ENCODE peak calls at places on chromosome 12, in six cellular contexts. B, I, Y, Z, O and L are unnamed samples.

GRCh38 chr12:43742106-43742505 is 16.5 kb downstream of the PUS7L start:
- DNase-seq in B (no peak), I (no peak), Y (no peak), Z (peak), O (peak), L (peak)

GRCh38 chr12:52082026-52082667 is 2.6 kb downstream of the SMIM41 start:
- DNase-seq in B (no peak), I (peak), Y (no peak), Z (peak), O (peak), L (no peak)

GRCh38 chr12:14710632-14711324 is 14.4 kb upstream of the GUCY2C start:
- DNase-seq in B (peak), I (no peak), Y (no peak), Z (peak), O (no peak), L (no peak)

GRCh38 chr12:3041558-3042164 is 35.5 kb upstream of the TSPAN9 start:
- DNase-seq in B (peak), I (peak), Y (peak), Z (peak), O (peak), L (peak)

GRCh38 chr12:66438601-66439000 is 136.3 kb downstream of the HELB start:
- DNase-seq in B (peak), I (no peak), Y (no peak), Z (peak), O (peak), L (peak)

GRCh38 chr12:19945559-19946485 is 422.5 kb upstream of the PDE3A start:
- DNase-seq in B (no peak), I (no peak), Y (no peak), Z (peak), O (peak), L (peak)

GRCh38 chr12:95601091-95601490 is 49.8 kb upstream of the USP44 start:
- DNase-seq in B (no peak), I (no peak), Y (no peak), Z (no peak), O (no peak), L (no peak)

GRCh38 chr12:50322196-50322595 is 38.9 kb upstream of the LIMA1 start:
- DNase-seq in B (no peak), I (no peak), Y (no peak), Z (no peak), O (no peak), L (peak)

GRCh38 chr12:127339065-127339464 is 927.9 kb upstream of the TMEM132C start:
- DNase-seq in B (no peak), I (no peak), Y (no peak), Z (no peak), O (no peak), L (no peak)

GRCh38 chr12:74747305-74747704 is 209.7 kb downstream of the ATXN7L3B start:
- DNase-seq in B (peak), I (no peak), Y (no peak), Z (no peak), O (peak), L (peak)

GRCh38 chr12:66735275-66735674 is 56.4 kb upstream of the GRIP1 start:
- DNase-seq in B (no peak), I (no peak), Y (no peak), Z (no peak), O (no peak), L (no peak)

GRCh38 chr12:6288235-6288634 is 22.2 kb upstream of the PLEKHG6 start:
- DNase-seq in B (no peak), I (no peak), Y (no peak), Z (peak), O (peak), L (peak)

GRCh38 chr12:89183985-89184435 is 168.3 kb downstream of the DUSP6 start:
- DNase-seq in B (no peak), I (no peak), Y (no peak), Z (peak), O (peak), L (peak)

GRCh38 chr12:10243803-10244520 is 31.3 kb downstream of the GABARAPL1 start:
- DNase-seq in B (no peak), I (no peak), Y (no peak), Z (no peak), O (no peak), L (no peak)

GRCh38 chr12:10362828-10363664 is 26.8 kb downstream of the KLRK1 start:
- DNase-seq in B (peak), I (no peak), Y (no peak), Z (peak), O (no peak), L (no peak)

GRCh38 chr12:3718100-3718499 is 34.8 kb downstream of the CRACR2A start:
- DNase-seq in B (no peak), I (no peak), Y (no peak), Z (no peak), O (no peak), L (no peak)

GRCh38 chr12:71954861-71955260 is 16.2 kb downstream of the TPH2 start:
- DNase-seq in B (no peak), I (no peak), Y (no peak), Z (no peak), O (no peak), L (no peak)

GRCh38 chr12:121769297-121769830 is 24.1 kb downstream of the RHOF start:
- DNase-seq in B (no peak), I (no peak), Y (no peak), Z (no peak), O (no peak), L (no peak)

GRCh38 chr12:111766608-111767361 is at the start of gene ALDH2:
- DNase-seq in B (peak), I (peak), Y (peak), Z (peak), O (peak), L (peak)

GRCh38 chr12:94459773-94460593 is at the start of gene CEP83:
- DNase-seq in B (peak), I (peak), Y (peak), Z (peak), O (peak), L (peak)

GRCh38 chr12:54033980-54034783 is 1.3 kb downstream of the HOXC5 start:
- DNase-seq in B (no peak), I (no peak), Y (no peak), Z (peak), O (no peak), L (no peak)
- H3K23ac ChIP-seq in B (no peak), I (no peak), Y (no peak), Z (no peak), O (no peak), L (no peak)

GRCh38 chr12:124279315-124279714 is 15.6 kb upstream of the RFLNA start:
- DNase-seq in B (no peak), I (no peak), Y (no peak), Z (no peak), O (no peak), L (no peak)
- H4K8ac ChIP-seq in B (no peak), I (no peak), Y (no peak), Z (no peak), O (no peak), L (no peak)

DNA sequence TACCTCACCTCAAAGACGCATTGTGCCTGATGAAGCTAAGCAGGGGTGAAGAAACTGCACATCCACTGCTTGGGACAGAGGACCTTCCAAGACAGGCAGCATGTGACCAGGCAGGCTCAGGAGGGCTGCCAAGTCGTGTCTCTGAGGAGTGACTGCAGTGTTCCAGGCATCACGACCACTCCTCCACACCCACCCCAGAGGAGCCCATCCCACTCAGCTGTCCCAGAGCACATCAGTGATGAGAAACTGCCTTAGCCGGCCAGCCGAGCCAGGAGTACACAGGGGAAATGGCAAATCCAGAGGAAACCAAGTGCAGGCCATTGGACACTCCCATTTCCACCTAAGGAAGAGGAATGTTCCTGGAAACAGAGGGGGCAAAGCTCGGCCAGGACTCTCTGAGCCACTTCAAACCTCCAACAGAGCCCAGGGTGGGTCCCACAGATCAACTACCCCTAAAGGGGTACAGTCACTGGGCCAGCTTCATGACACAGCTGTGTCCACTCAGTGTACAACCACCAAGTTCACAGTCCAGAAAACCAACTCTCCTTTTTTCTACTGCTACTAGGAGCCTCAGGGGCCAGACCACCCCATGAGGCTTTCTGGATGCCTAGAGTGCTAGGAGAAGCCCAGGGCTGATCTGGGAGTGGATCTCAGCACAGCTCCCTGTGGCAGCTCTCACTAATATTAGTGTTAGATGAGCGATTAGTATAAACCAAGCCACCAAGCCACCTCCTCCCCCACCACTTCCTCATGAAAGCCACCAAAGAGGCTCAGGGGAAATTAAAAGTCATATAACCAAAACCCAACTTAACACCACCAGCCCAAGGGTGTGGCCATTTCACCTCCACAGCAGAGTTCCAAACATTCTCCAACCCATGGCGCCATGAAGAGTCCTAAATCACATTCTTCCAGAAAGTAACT is 15.4 kb downstream of the PXN start:
- DNase-seq in B (no peak), I (peak), Y (no peak), Z (peak), O (no peak), L (peak)
- H3K23ac ChIP-seq in B (no peak), I (no peak), Y (no peak), Z (no peak), O (peak), L (no peak)

GRCh38 chr12:53452159-53453077 is 516 bp downstream of the PCBP2 start:
- DNase-seq in B (peak), I (peak), Y (peak), Z (peak), O (peak), L (peak)
- H4K8ac ChIP-seq in B (no peak), I (no peak), Y (no peak), Z (peak), O (peak), L (peak)

GRCh38 chr12:84822541-84822940 is 90.1 kb downstream of the SLC6A15 start:
- DNase-seq in B (no peak), I (no peak), Y (no peak), Z (peak), O (peak), L (no peak)

GRCh38 chr12:84813780-84814663 is 98.6 kb downstream of the SLC6A15 start:
- DNase-seq in B (no peak), I (no peak), Y (no peak), Z (no peak), O (no peak), L (no peak)

GRCh38 chr12:84814664-84815245 is 97.8 kb downstream of the SLC6A15 start:
- DNase-seq in B (no peak), I (no peak), Y (no peak), Z (no peak), O (peak), L (peak)

GRCh38 chr12:84817297-84817696 is 95.3 kb downstream of the SLC6A15 start:
- DNase-seq in B (no peak), I (no peak), Y (no peak), Z (no peak), O (no peak), L (no peak)
- H3K23ac ChIP-seq in B (no peak), I (no peak), Y (no peak), Z (no peak), O (no peak), L (no peak)